ENCODE peak calls at places on chromosome 1, in seven cellular contexts. G is fibroblast of lung; P is CD8-positive, alpha-beta memory T cell; A is left ventricle myocardium inferior; X is CD4-positive, alpha-beta memory T cell; N is effector memory CD4-positive, alpha-beta T cell; E is tibial nerve. B is an unnamed sample.

GRCh38 chr1:52523376-52523775 is 29.5 kb downstream of the TUT4 start:
- DNase-seq in G (peak; percentile 33), P (no peak), A (no peak), X (peak; percentile 8), N (no peak), E (no peak), B (no peak)

GRCh38 chr1:9437931-9438330 is 101.3 kb upstream of the SLC25A33 start:
- DNase-seq in G (peak; percentile 77), P (no peak), A (peak; percentile 47), X (no peak), N (no peak), E (peak; percentile 60), B (no peak)

GRCh38 chr1:178093958-178094751 is at the start of gene RASAL2:
- DNase-seq in G (peak; percentile 51), P (no peak), A (peak; percentile 73), X (no peak), N (no peak), E (peak; percentile 18), B (peak; percentile 61)

GRCh38 chr1:49694251-49694827 is 329.4 kb downstream of the AGBL4 start:
- DNase-seq in G (no peak), P (no peak), A (no peak), X (no peak), N (no peak), E (no peak), B (no peak)

GRCh38 chr1:205429742-205430464 is 8.0 kb upstream of the LEMD1 start:
- DNase-seq in G (no peak), P (no peak), A (no peak), X (no peak), N (no peak), E (no peak), B (no peak)

GRCh38 chr1:17031436-17031835 is 19.7 kb upstream of the ATP13A2 start:
- DNase-seq in G (no peak), P (no peak), A (no peak), X (no peak), N (no peak), E (no peak), B (no peak)

GRCh38 chr1:205518616-205519540 is 14.4 kb downstream of the CDK18 start:
- DNase-seq in G (no peak), P (no peak), A (no peak), X (no peak), N (no peak), E (no peak), B (no peak)

GRCh38 chr1:150875197-150876110 is 945 bp downstream of the ARNT start:
- DNase-seq in G (peak; percentile 26), P (no peak), A (no peak), X (peak; percentile 9), N (no peak), E (no peak), B (peak; percentile 30)

GRCh38 chr1:231166398-231166797 is 4.5 kb downstream of the TRIM67 start:
- DNase-seq in G (no peak), P (no peak), A (no peak), X (no peak), N (no peak), E (no peak), B (no peak)

GRCh38 chr1:98674075-98674781 is 12.7 kb downstream of the SNX7 start:
- DNase-seq in G (peak; percentile 13), P (no peak), A (no peak), X (no peak), N (no peak), E (no peak), B (no peak)

GRCh38 chr1:9397984-9398526 is 105.4 kb downstream of the SPSB1 start:
- DNase-seq in G (no peak), P (no peak), A (no peak), X (no peak), N (no peak), E (no peak), B (no peak)

GRCh38 chr1:52641307-52641706 is 8.3 kb downstream of the SHISAL2A start:
- DNase-seq in G (no peak), P (no peak), A (no peak), X (no peak), N (no peak), E (no peak), B (no peak)

GRCh38 chr1:236066054-236066453 is 1.2 kb upstream of the NID1 start:
- DNase-seq in G (peak; percentile 56), P (no peak), A (no peak), X (no peak), N (no peak), E (no peak), B (no peak)

GRCh38 chr1:100036718-100037664 is 67.2 kb downstream of the SLC35A3 start:
- DNase-seq in G (peak; percentile 47), P (no peak), A (no peak), X (no peak), N (no peak), E (no peak), B (no peak)

GRCh38 chr1:54256756-54257155 is 56.8 kb downstream of the MRPL37 start:
- DNase-seq in G (no peak), P (no peak), A (no peak), X (no peak), N (no peak), E (no peak), B (no peak)

GRCh38 chr1:10682114-10682445 is 114.4 kb downstream of the CASZ1 start:
- DNase-seq in G (no peak), P (no peak), A (no peak), X (no peak), N (no peak), E (no peak), B (no peak)
- H3K4me1 ChIP-seq in G (no peaks in the 10 kb centered on the region), P (no peaks in the 10 kb centered on the region), A (peaks cover 100% of the 10 kb centered on the region), X (no peaks in the 10 kb centered on the region), N (no peaks in the 10 kb centered on the region), E (peaks cover 4% of the 10 kb centered on the region), B (peaks cover 99% of the 10 kb centered on the region)

GRCh38 chr1:234958066-234958701 is 170.5 kb downstream of the TOMM20 start:
- DNase-seq in G (no peak), P (no peak), A (no peak), X (no peak), N (no peak), E (no peak), B (no peak)

GRCh38 chr1:234955107-234955731 is 173.4 kb downstream of the TOMM20 start:
- DNase-seq in G (peak; percentile 84), P (no peak), A (peak; percentile 81), X (no peak), N (no peak), E (no peak), B (no peak)

GRCh38 chr1:234958702-234959649 is 169.7 kb downstream of the TOMM20 start:
- DNase-seq in G (no peak), P (no peak), A (no peak), X (no peak), N (no peak), E (no peak), B (no peak)

GRCh38 chr1:234957330-234958065 is 171.1 kb downstream of the TOMM20 start:
- DNase-seq in G (peak; percentile 98), P (no peak), A (no peak), X (no peak), N (no peak), E (no peak), B (no peak)

GRCh38 chr1:234956821-234957329 is 171.8 kb downstream of the TOMM20 start:
- DNase-seq in G (no peak), P (no peak), A (no peak), X (no peak), N (no peak), E (no peak), B (no peak)
- H3K4me1 ChIP-seq in G (peaks cover 34% of the 10 kb centered on the region), P (peaks cover 39% of the 10 kb centered on the region), A (peaks cover 58% of the 10 kb centered on the region), X (peaks cover 53% of the 10 kb centered on the region), N (peaks cover 36% of the 10 kb centered on the region), E (peaks cover 36% of the 10 kb centered on the region), B (peaks cover 45% of the 10 kb centered on the region)

DNA sequence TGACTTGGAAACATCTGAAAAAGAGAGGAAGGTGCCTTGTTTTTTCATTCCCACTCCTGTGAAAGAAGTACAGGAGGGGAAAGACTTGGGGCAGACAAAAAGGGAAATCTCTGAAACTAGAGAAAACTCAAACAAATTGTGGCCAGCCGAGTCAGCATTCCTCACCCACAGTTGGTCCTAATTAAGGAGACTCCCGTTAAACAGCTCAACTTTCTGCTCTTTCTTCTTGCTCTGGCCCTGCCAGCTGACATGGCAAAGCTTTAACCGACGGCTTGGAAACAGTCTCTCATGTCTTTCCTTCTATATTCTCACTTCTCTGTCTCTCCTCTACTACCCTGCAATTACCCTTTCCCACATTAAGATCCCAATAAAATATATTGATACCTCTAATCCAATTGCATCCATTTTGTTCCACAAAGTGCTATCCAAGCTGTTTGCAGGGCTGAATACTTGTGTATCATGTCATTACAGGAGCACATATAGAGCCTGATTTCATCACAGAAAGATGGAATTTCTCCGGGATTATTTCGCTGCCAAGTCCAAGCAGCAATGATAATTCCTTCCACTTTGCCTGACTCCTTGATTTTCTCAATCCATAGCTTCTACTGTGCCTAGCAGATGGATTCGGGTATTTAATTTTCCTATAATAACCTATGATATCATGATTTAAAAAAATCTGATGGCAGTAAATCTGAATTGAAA is 65.4 kb upstream of the IPO9 start:
- DNase-seq in G (peak; percentile 68), P (no peak), A (no peak), X (no peak), N (no peak), E (no peak), B (no peak)
- H3K4me1 ChIP-seq in G (peaks cover 43% of the 10 kb centered on the region), P (no peaks in the 10 kb centered on the region), A (peaks cover 99% of the 10 kb centered on the region), X (no peaks in the 10 kb centered on the region), N (no peaks in the 10 kb centered on the region), E (peaks cover 43% of the 10 kb centered on the region), B (peaks cover 15% of the 10 kb centered on the region)

GRCh38 chr1:18937539-18937938 is 18.9 kb downstream of the IFFO2 start:
- DNase-seq in G (no peak), P (no peak), A (no peak), X (no peak), N (no peak), E (no peak), B (no peak)

GRCh38 chr1:18938008-18938706 is 18.3 kb downstream of the IFFO2 start:
- DNase-seq in G (no peak), P (no peak), A (no peak), X (no peak), N (no peak), E (no peak), B (no peak)

GRCh38 chr1:18936814-18937481 is 19.5 kb downstream of the IFFO2 start:
- DNase-seq in G (no peak), P (no peak), A (no peak), X (no peak), N (no peak), E (no peak), B (no peak)

GRCh38 chr1:18939398-18940302 is 16.8 kb downstream of the IFFO2 start:
- DNase-seq in G (no peak), P (no peak), A (no peak), X (no peak), N (no peak), E (no peak), B (no peak)

DNA sequence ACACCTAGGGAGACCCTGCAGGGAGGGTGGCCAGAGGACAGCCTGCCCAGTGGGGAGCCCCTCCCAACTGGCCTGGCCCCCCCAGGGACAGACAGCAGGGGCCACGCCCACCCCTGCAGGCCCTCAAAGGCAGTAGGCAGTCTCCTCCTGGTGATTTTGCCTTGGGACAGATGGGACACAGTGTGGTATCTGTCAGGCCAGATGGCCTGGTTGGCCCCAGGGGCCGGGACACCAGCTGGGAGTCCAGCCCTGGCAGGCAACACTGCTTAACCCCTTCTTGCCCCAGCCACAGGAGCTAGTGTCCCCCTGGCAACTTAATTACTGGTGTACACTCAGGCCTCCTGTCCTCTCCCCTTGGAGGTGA is 17.8 kb downstream of the IFFO2 start:
- DNase-seq in G (no peak), P (no peak), A (no peak), X (no peak), N (no peak), E (no peak), B (no peak)
- H3K4me1 ChIP-seq in G (peaks cover 20% of the 10 kb centered on the region), P (peaks cover 81% of the 10 kb centered on the region), A (peaks cover 52% of the 10 kb centered on the region), X (peaks cover 96% of the 10 kb centered on the region), N (peaks cover 55% of the 10 kb centered on the region), E (peaks cover 24% of the 10 kb centered on the region), B (peaks cover 46% of the 10 kb centered on the region)

GRCh38 chr1:21271550-21271949 is 18.7 kb downstream of the ECE1 start:
- DNase-seq in G (no peak), P (no peak), A (no peak), X (no peak), N (no peak), E (no peak), B (no peak)
- H3K4me1 ChIP-seq in G (peaks cover 4% of the 10 kb centered on the region), P (peaks cover 15% of the 10 kb centered on the region), A (peaks cover 77% of the 10 kb centered on the region), X (peaks cover 18% of the 10 kb centered on the region), N (peaks cover 9% of the 10 kb centered on the region), E (peaks cover 26% of the 10 kb centered on the region), B (peaks cover 52% of the 10 kb centered on the region)